ENCODE peak calls at places on chromosomes 12 and 14, in eight cellular contexts. P is effector memory CD8-positive, alpha-beta T cell; I is RWPE2; S is SW 1271; M is left ventricle myocardium superior; W is CD4-positive, CD25-positive, alpha-beta regulatory T cell; K is adrenal gland; J is H1. L is an unnamed sample.

GRCh38 chr12:47602949-47603558 is 102.8 kb downstream of the RPAP3 start:
- DNase-seq in P (no peak), M (no peak), W (no peak), I (no peak), K (no peak), S (no peak), J (no peak), L (no peak)

GRCh38 chr14:28780843-28781503 is 14.4 kb downstream of the FOXG1 start:
- DNase-seq in K (no peak), I (no peak), M (no peak), W (no peak), P (no peak), J (no peak), S (no peak), L (no peak)

GRCh38 chr12:90323217-90323616 is 614.6 kb upstream of the ATP2B1 start:
- DNase-seq in M (no peak), P (no peak), I (no peak), J (no peak), W (no peak), S (no peak), K (no peak), L (no peak)

GRCh38 chr12:6998708-6999451 is 19.4 kb downstream of the LPCAT3 start:
- DNase-seq in M (no peak), P (no peak), S (no peak), J (no peak), I (no peak), K (peak; percentile 77), W (no peak), L (no peak)

GRCh38 chr12:29066061-29066588 is 83.0 kb upstream of the FAR2 start:
- DNase-seq in S (no peak), M (no peak), J (no peak), I (no peak), K (no peak), W (no peak), P (no peak), L (peak; percentile 33)

GRCh38 chr14:103231376-103232019 is 102.5 kb upstream of the EIF5 start:
- DNase-seq in S (no peak), W (no peak), P (no peak), M (no peak), K (no peak), I (no peak), J (no peak), L (no peak)

GRCh38 chr12:31896514-31897039 is 62.6 kb upstream of the RESF1 start:
- DNase-seq in P (peak; percentile 83), M (no peak), S (peak; percentile 55), W (peak; percentile 93), J (no peak), K (peak; percentile 58), I (no peak), L (peak; percentile 42)

GRCh38 chr12:120764766-120765165 is 39.1 kb downstream of the ACADS start:
- DNase-seq in J (no peak), M (no peak), S (no peak), I (no peak), K (no peak), P (no peak), W (no peak), L (no peak)

GRCh38 chr12:22860926-22861325 is 236.0 kb downstream of the ETNK1 start:
- DNase-seq in M (no peak), S (no peak), W (no peak), J (no peak), K (no peak), I (no peak), P (no peak), L (no peak)

GRCh38 chr14:101232340-101233015 is 328.8 kb upstream of the DIO3 start:
- DNase-seq in I (no peak), K (no peak), W (no peak), M (no peak), P (no peak), J (peak; percentile 43), S (no peak), L (no peak)

GRCh38 chr12:90481748-90482147 is 473.2 kb downstream of the CCER1 start:
- DNase-seq in W (no peak), P (no peak), M (no peak), J (no peak), I (no peak), K (no peak), S (no peak), L (no peak)

GRCh38 chr14:102481791-102482238 is 27.8 kb downstream of the ANKRD9 start:
- DNase-seq in K (no peak), M (no peak), I (peak; percentile 75), P (no peak), S (no peak), W (no peak), J (no peak), L (no peak)

GRCh38 chr12:68324531-68324930 is 7.6 kb downstream of the MDM1 start:
- DNase-seq in J (no peak), K (no peak), S (no peak), I (no peak), P (no peak), W (no peak), M (no peak), L (no peak)

GRCh38 chr12:77049767-77050353 is 15.5 kb downstream of the E2F7 start:
- DNase-seq in S (peak; percentile 79), W (peak; percentile 46), J (no peak), I (no peak), M (no peak), K (no peak), P (peak; percentile 7), L (no peak)

GRCh38 chr12:120914794-120915193 is 10.6 kb upstream of the SPPL3 start:
- DNase-seq in P (no peak), K (peak; percentile 29), W (no peak), J (no peak), M (no peak), I (peak; percentile 76), S (no peak), L (no peak)

GRCh38 chr12:12903642-12904609 is 12.6 kb downstream of the GPRC5A start:
- DNase-seq in S (no peak), P (no peak), J (no peak), K (no peak), W (no peak), M (no peak), I (no peak), L (no peak)

GRCh38 chr12:65175385-65175784 is 6.0 kb downstream of the LEMD3 start:
- DNase-seq in M (no peak), K (no peak), J (no peak), I (no peak), P (no peak), W (no peak), S (no peak), L (no peak)

GRCh38 chr12:71691504-71692129 is 5.7 kb downstream of the TMEM19 start:
- DNase-seq in J (no peak), W (no peak), I (no peak), M (no peak), P (no peak), K (no peak), S (no peak), L (no peak)

GRCh38 chr12:25864287-25864686 is 94.2 kb upstream of the RASSF8 start:
- DNase-seq in K (no peak), I (no peak), S (no peak), M (no peak), W (no peak), J (no peak), P (no peak), L (no peak)

GRCh38 chr14:92412912-92413311 is 89.9 kb downstream of the SLC24A4 start:
- DNase-seq in S (no peak), M (no peak), J (no peak), P (no peak), K (no peak), I (no peak), W (no peak), L (no peak)

GRCh38 chr12:116609236-116609635 is 50.1 kb downstream of the MAP1LC3B2 start:
- DNase-seq in M (no peak), S (no peak), K (no peak), J (no peak), I (no peak), W (no peak), P (no peak), L (no peak)

GRCh38 chr12:118582863-118583262 is 206.5 kb downstream of the SUDS3 start:
- DNase-seq in W (no peak), P (no peak), M (no peak), S (no peak), I (no peak), J (no peak), K (no peak), L (no peak)

GRCh38 chr14:94392510-94392935 is 4.1 kb upstream of the SERPINA1 start:
- DNase-seq in P (no peak), W (no peak), I (peak; percentile 78), M (no peak), J (no peak), S (no peak), K (peak; percentile 67), L (peak; percentile 65)

GRCh38 chr14:80959448-80960006 is 4.1 kb downstream of the TSHR start:
- DNase-seq in K (peak; percentile 60), M (no peak), W (peak; percentile 82), S (no peak), I (no peak), J (no peak), P (peak; percentile 44), L (no peak)

GRCh38 chr12:75831413-75831812 is 200.2 kb downstream of the PHLDA1 start:
- DNase-seq in I (no peak), K (no peak), J (no peak), P (no peak), W (no peak), M (no peak), S (no peak), L (no peak)